ENCODE peak calls at places on chromosomes 5 and 9, in five cellular contexts. N is mesenchymal stem cell, V is neuronal stem cell, O is trophoblast cell, J is H1. L is an unnamed sample.

GRCh38 chr9:98080346-98080745 is 23.8 kb downstream of the NANS start:
- DNase-seq in N (peak), V (no peak), O (peak), J (no peak), L (peak)

GRCh38 chr5:113489299-113489698 is 1.0 kb upstream of the MCC start:
- DNase-seq in N (peak), V (no peak), O (peak), J (no peak), L (peak)

GRCh38 chr9:30536494-30536893 is 1847.9 kb upstream of the ACO1 start:
- DNase-seq in N (no peak), V (no peak), O (no peak), J (no peak), L (no peak)

GRCh38 chr5:65874241-65874640 is 52.1 kb upstream of the ERBIN start:
- DNase-seq in N (no peak), V (no peak), O (no peak), J (no peak), L (peak)

GRCh38 chr5:73694089-73694488 is 68.1 kb downstream of the ARHGEF28 start:
- DNase-seq in N (no peak), V (no peak), O (no peak), J (no peak), L (no peak)

GRCh38 chr9:79616013-79616412 is 44.2 kb downstream of the TLE4 start:
- DNase-seq in N (peak), V (no peak), O (no peak), J (no peak), L (peak)

GRCh38 chr9:75039006-75039405 is 10.9 kb upstream of the CARNMT1 start:
- DNase-seq in N (peak), V (no peak), O (no peak), J (no peak), L (peak)

GRCh38 chr5:35938518-35939227 is at the start of gene CAPSL:
- DNase-seq in N (peak), V (peak), O (peak), J (peak), L (peak)

GRCh38 chr9:131727184-131727785 is 12.6 kb downstream of the RAPGEF1 start:
- DNase-seq in N (peak), V (no peak), O (peak), J (no peak), L (peak)

GRCh38 chr5:137231535-137231934 is 267.6 kb downstream of the SPOCK1 start:
- DNase-seq in N (no peak), V (no peak), O (peak), J (no peak), L (peak)

GRCh38 chr5:150440948-150441812 is 8.4 kb downstream of the RPS14 start:
- DNase-seq in N (no peak), V (no peak), O (no peak), J (no peak), L (no peak)

GRCh38 chr9:37906312-37907239 is 2.6 kb upstream of the SLC25A51 start:
- DNase-seq in N (no peak), V (no peak), O (peak), J (no peak), L (no peak)

GRCh38 chr9:89865981-89866380 is 261.2 kb downstream of the GADD45G start:
- DNase-seq in N (no peak), V (no peak), O (no peak), J (no peak), L (no peak)

GRCh38 chr9:93807166-93808013 is 147.8 kb downstream of the BARX1 start:
- DNase-seq in N (no peak), V (no peak), O (no peak), J (no peak), L (no peak)

GRCh38 chr5:65255294-65255693 is 226.4 kb downstream of the ADAMTS6 start:
- DNase-seq in N (peak), V (no peak), O (no peak), J (no peak), L (no peak)

GRCh38 chr9:134223601-134224122 is 59.3 kb upstream of the RNU6ATAC start:
- DNase-seq in N (no peak), V (no peak), O (no peak), J (no peak), L (no peak)

GRCh38 chr5:78776637-78777036 is 128.1 kb upstream of the LHFPL2 start:
- DNase-seq in N (peak), V (no peak), O (peak), J (no peak), L (no peak)

GRCh38 chr9:128416014-128416413 is 4.6 kb upstream of the CERCAM start:
- DNase-seq in N (no peak), V (no peak), O (peak), J (no peak), L (no peak)

GRCh38 chr9:4936823-4937222 is 48.2 kb upstream of the JAK2 start:
- DNase-seq in N (no peak), V (no peak), O (no peak), J (no peak), L (no peak)

GRCh38 chr9:16867571-16868311 is 2.7 kb downstream of the BNC2 start:
- DNase-seq in N (peak), V (no peak), O (peak), J (no peak), L (peak)

GRCh38 chr9:16869140-16869903 is 1.1 kb downstream of the BNC2 start:
- DNase-seq in N (peak), V (peak), O (no peak), J (no peak), L (peak)

GRCh38 chr9:16868706-16869105 is 1.8 kb downstream of the BNC2 start:
- DNase-seq in N (peak), V (no peak), O (no peak), J (no peak), L (peak)

GRCh38 chr9:16866542-16866941 is 3.9 kb downstream of the BNC2 start:
- DNase-seq in N (peak), V (no peak), O (no peak), J (no peak), L (peak)

DNA sequence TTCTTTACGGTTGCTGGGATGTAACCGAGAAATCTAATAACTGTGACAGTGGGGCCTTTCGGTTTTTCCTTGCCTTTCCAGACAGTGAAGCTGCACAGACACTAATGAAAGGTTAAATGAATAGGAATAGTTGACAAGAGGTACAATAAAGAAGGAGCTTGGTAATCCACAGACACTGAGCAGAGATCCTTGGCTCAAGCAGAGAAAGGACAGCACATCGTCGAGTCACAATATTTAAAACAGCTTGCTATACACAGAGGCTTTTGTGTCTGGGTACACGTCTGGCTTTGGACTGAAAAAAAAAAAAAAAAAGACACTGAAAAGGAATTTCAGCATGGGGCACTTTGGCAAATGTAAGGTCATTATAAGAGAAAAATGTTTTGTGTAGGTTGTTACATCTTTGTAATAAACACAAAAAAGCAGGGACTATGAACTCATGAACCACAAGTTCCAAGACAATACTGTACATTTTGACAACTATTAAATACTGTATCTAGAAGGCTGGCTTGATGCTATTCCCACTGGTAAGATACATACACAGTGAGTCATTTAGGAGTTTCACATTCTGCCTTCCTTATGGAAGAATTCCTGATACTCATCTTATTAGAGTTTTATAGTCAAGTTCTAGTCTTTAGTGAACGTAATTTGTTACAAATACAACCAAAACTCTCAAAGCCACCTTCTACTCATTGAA is 5.6 kb downstream of the BNC2 start:
- DNase-seq in N (peak), V (no peak), O (no peak), J (no peak), L (peak)
- H3K4me3 ChIP-seq in N (peak), V (no peak), O (no peak), J (no peak), L (peak)

GRCh38 chr9:96015876-96016686 is 140.6 kb downstream of the ERCC6L2 start:
- DNase-seq in N (no peak), V (no peak), O (no peak), J (no peak), L (peak)

GRCh38 chr9:96022445-96023031 is 147.0 kb downstream of the ERCC6L2 start:
- DNase-seq in N (no peak), V (peak), O (no peak), J (peak), L (no peak)

GRCh38 chr9:96021616-96022444 is 146.3 kb downstream of the ERCC6L2 start:
- DNase-seq in N (no peak), V (peak), O (peak), J (no peak), L (no peak)

GRCh38 chr9:96020822-96021615 is 145.5 kb downstream of the ERCC6L2 start:
- DNase-seq in N (peak), V (peak), O (peak), J (no peak), L (no peak)

DNA sequence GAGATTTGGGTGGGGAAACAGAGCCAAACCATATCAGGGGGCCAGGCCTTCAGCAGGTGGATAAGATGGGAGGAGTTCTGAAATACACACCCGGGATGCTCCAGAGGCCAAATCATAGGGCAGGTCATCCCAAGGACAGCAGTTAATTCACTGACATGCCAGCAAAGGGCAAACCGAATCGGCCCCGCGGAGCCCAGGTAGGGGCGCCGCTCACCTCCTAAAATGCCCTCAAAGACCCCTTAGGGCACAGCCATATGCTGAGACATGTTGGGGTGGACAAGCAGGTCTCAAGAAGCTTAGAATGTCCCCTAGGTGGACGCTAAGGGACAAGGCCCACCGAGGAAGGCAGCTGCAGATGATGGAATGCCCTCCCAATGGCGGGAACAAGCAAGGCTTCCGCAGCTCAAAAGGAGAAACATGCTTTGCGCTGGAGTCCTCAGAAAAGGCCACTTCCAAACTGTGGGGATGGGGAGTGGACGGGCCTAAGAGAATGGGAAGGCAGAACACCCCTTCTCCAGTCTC is 144.9 kb downstream of the ERCC6L2 start:
- DNase-seq in N (no peak), V (no peak), O (no peak), J (no peak), L (no peak)
- H3K14ac ChIP-seq in N (no peak), V (no peak), O (peak), J (no peak), L (no peak)

GRCh38 chr5:131538177-131538593 is 96.8 kb downstream of the RAPGEF6 start:
- DNase-seq in N (peak), V (no peak), O (peak), J (no peak), L (peak)

GRCh38 chr5:131536849-131537448 is 98.1 kb downstream of the RAPGEF6 start:
- DNase-seq in N (no peak), V (no peak), O (no peak), J (no peak), L (no peak)

GRCh38 chr5:131533844-131534243 is 101.2 kb downstream of the RAPGEF6 start:
- DNase-seq in N (no peak), V (no peak), O (peak), J (no peak), L (no peak)

GRCh38 chr5:131534995-131535394 is 100.0 kb downstream of the RAPGEF6 start:
- DNase-seq in N (no peak), V (no peak), O (peak), J (no peak), L (peak)

GRCh38 chr5:131536211-131536826 is 98.7 kb downstream of the RAPGEF6 start:
- DNase-seq in N (peak), V (no peak), O (peak), J (no peak), L (peak)
- H3K4me3 ChIP-seq in N (no peak), V (no peak), O (no peak), J (no peak), L (no peak)

DNA sequence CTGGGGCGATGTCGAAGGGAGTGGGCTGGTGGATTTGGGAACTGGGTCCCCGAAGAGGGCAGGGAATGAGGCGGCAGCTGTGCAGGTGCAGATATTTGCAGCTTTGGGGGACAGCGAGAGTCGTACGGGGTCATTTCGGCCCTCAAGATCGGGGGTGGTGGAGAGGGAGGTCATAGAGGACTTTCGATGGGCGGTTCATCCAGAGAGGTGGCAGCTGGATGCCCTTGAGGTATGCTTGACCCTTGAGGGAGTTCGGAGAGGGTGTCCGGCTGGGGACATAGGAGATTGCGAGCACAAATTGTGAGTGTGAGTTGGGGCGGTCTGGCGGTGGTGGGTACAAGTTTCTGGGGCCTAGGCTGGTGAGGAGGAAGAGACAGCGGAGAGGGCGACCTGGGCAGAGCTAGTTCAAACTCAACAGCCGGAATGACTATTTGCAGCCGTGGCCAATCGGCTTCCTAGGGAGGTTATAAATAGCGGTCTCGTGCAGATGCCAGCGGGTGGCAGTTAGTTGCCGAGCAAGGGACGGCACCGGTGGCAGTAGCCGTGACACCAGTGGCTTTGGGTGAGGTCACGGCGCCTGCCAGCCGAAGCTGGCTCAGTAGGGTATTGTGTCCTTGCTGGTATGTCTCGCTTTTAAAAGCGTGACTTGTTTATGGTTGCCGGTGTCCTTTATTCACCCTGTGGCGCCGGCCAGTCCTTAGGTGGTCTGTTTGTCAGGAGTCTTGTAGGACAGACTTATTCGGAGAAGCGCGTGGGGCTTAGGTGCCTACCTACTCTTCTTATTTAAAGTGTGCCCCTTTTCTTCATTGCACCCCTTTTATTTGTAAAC is 769 bp downstream of the NNT start:
- DNase-seq in N (peak), V (no peak), O (peak), J (no peak), L (peak)
- H3K14ac ChIP-seq in N (no peak), V (peak), O (peak), J (no peak), L (peak)

DNA sequence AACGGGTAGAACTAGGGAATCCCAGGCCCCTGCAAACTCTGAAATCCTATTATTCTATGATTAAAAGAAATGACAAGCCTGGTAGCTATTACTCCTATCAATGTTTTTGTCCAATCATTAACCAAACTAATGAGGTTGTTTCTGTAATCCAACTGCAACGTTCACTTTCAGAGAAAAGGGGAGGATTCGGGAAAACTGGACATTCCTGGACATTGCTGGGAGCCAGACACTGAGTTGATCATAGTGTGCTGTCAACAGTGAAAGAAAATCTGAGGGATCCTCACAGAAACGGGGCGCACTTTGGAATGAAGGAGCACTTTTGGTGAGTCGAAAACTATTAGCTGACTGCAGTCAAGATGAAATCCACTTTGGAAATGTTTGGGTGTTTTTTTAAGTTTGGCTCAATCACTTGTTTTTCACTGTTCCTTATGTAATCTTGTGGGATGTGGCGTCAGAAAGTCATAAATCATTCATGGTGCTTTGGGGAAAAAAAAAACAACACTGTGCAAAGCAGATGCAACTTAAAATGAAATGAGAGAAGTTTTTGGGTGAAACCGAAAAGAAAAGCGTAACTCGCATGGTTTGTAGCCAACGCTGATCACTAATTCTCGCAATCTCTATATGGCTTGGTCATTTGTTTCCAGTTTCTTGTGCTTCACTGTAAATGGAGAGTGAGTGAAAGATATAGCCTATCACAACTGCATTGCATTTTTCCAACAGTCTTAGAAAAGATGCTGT is 51.2 kb upstream of the ADRA1B start:
- DNase-seq in N (no peak), V (no peak), O (no peak), J (no peak), L (peak)
- H3K4me3 ChIP-seq in N (peak), V (no peak), O (no peak), J (no peak), L (no peak)

DNA sequence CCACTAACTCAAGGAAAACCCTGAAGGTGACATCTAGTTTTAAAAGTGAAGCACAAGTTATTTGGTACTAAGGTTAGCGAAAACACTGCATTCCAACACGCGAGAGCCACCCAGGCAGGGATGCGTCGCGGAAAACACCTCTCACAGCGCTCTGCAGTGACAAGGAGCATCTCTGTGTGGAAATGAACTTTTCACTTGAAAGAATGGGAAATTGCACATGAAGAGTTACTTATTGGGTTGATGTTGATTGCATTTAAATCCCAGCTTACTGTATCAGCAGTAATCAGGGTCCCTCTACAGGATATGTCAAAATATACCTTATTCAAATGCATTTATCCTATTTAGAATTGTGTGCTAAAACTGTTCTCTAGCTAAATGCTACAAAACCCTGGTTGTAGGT is 144.4 kb downstream of the BNC2 start:
- DNase-seq in N (peak), V (no peak), O (no peak), J (no peak), L (peak)
- H3K14ac ChIP-seq in N (no peak), V (no peak), O (no peak), J (no peak), L (peak)

DNA sequence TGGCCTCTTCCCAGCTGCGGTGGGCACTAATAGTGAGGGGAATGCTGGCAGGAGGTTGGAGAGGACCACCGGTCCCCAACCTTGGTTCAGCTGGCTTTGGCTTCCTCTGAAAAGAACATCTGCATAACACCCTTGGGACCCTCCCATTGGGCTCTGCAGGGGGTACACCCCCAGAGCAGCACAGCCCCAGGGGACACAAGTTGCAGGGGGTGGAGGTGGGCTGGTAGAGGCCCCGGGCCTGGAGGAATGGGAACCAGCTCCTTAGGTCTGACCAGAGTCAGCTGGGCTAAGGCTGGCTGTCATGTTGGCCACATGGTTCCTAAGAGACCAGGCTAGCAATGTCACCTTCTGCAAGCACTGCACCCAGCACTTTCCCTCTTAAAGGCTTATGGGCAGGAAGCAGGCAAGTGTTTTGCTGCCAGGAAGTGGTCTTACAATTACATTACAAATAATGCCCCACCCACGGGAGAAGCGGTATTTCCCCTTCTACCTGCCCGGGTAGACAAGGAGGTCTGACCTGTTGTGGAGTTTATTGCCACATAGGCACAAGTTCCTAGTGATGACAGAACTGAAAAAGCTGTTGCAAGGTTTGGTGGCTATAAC is 18.1 kb downstream of the GCNT4 start:
- DNase-seq in N (no peak), V (no peak), O (no peak), J (no peak), L (no peak)
- H3K4me3 ChIP-seq in N (no peak), V (no peak), O (no peak), J (no peak), L (no peak)

L was measured in IMR-90.